ENCODE peak calls at places on chromosomes 12 and 14, in four cellular contexts. L is OCI-M1, D is T follicular helper cell, I is gastrocnemius medialis. O is an unnamed sample.
A peak's percentile ranks its signal among the peaks of the same experiment; 100 is the strongest.

GRCh38 chr14:77557391-77557790 is 58.8 kb upstream of the ISM2 start:
- DNase-seq in L (peak; percentile 83), I (no peak), D (no peak), O (no peak)

GRCh38 chr12:119735079-119735478 is 67.1 kb downstream of the PRKAB1 start:
- DNase-seq in D (no peak), I (no peak), L (no peak), O (no peak)

GRCh38 chr12:47886471-47887240 is 18.1 kb downstream of the VDR start:
- DNase-seq in L (peak; percentile 63), I (no peak), D (no peak), O (no peak)

GRCh38 chr14:54981698-54982097 is 45.2 kb downstream of the WDHD1 start:
- DNase-seq in I (no peak), L (no peak), D (no peak), O (no peak)

GRCh38 chr12:70154960-70155589 is 88.2 kb upstream of the CNOT2 start:
- DNase-seq in L (peak; percentile 67), D (no peak), I (no peak), O (no peak)

GRCh38 chr12:93979189-93979588 is 169.2 kb upstream of the PLXNC1 start:
- DNase-seq in I (no peak), D (no peak), L (peak; percentile 63), O (no peak)

GRCh38 chr12:8914716-8915526 is 612 bp downstream of the PHC1 start:
- DNase-seq in L (peak; percentile 68), I (no peak), D (peak; percentile 42), O (peak; percentile 67)

GRCh38 chr12:91382081-91382543 is 199.5 kb upstream of the DCN start:
- DNase-seq in D (peak; percentile 78), L (peak; percentile 85), I (peak; percentile 51), O (peak; percentile 1)

GRCh38 chr12:104958946-104959841 is 1.1 kb upstream of the SLC41A2 start:
- DNase-seq in L (peak; percentile 69), I (no peak), D (no peak), O (no peak)

GRCh38 chr12:127621366-127621765 is 645.6 kb upstream of the TMEM132C start:
- DNase-seq in I (no peak), D (no peak), L (no peak), O (no peak)

GRCh38 chr12:39503445-39503844 is 60.5 kb upstream of the KIF21A start:
- DNase-seq in I (no peak), D (no peak), L (no peak), O (no peak)

GRCh38 chr12:111754671-111755070 is 12.1 kb upstream of the ALDH2 start:
- DNase-seq in I (peak; percentile 61), D (no peak), L (no peak), O (no peak)

GRCh38 chr12:65306229-65306602 is 27.7 kb downstream of the MSRB3 start:
- DNase-seq in L (no peak), D (no peak), I (no peak), O (no peak)

GRCh38 chr12:115337693-115338543 is 653.9 kb upstream of the TBX3 start:
- DNase-seq in I (peak; percentile 81), D (no peak), L (peak; percentile 10), O (no peak)

GRCh38 chr12:53068811-53069585 is 10.2 kb downstream of the SPRYD3 start:
- DNase-seq in L (no peak), D (no peak), I (peak; percentile 41), O (no peak)

GRCh38 chr12:123269395-123269892 is 2.2 kb downstream of the CDK2AP1 start:
- DNase-seq in L (no peak), I (peak; percentile 33), D (no peak), O (peak; percentile 68)

GRCh38 chr12:115097406-115097805 is 413.4 kb upstream of the TBX3 start:
- DNase-seq in L (no peak), I (no peak), D (no peak), O (no peak)

O was measured in GM12891.